ENCODE peak calls at places on chromosome 20, in ten cellular contexts. W is activated CD4-positive, alpha-beta T cell treated with anti-CD3 and anti-CD28 coated beads, Interleukin-2, amount 50 U/mL, for 4 hours; O is iPS-NIHi11; N is HFFc6; I is spleen; K is osteocyte; T is upper lobe of right lung; J is kidney epithelial cell; R is NB4; V is amniotic stem cell. C is an unnamed sample.
A peak's percentile ranks its signal among the peaks of the same experiment; 100 is the strongest.

GRCh38 chr20:51280047-51280446 is 257.1 kb upstream of the KCNG1 start:
- DNase-seq in W (no peak), O (no peak), N (no peak), I (no peak), K (no peak), T (no peak), J (no peak), R (no peak), V (no peak), C (no peak)

GRCh38 chr20:3811421-3812258 is 8.7 kb upstream of the AP5S1 start:
- DNase-seq in W (peak; percentile 91), O (peak; percentile 63), N (peak; percentile 98), I (peak; percentile 96), K (peak; percentile 100), T (peak; percentile 99), J (peak; percentile 74), R (peak; percentile 97), V (peak; percentile 90), C (no peak)

GRCh38 chr20:61763740-61764400 is 301.8 kb downstream of the TAF4 start:
- DNase-seq in W (no peak), O (no peak), N (no peak), I (peak; percentile 60), K (no peak), T (no peak), J (no peak), R (no peak), V (no peak), C (no peak)

GRCh38 chr20:57384953-57385761 is 6.0 kb upstream of the RBM38 start:
- DNase-seq in W (no peak), O (no peak), N (no peak), I (peak; percentile 77), K (no peak), T (no peak), J (no peak), R (no peak), V (no peak), C (no peak)

GRCh38 chr20:62042025-62042820 is 23.5 kb downstream of the TAF4 start:
- DNase-seq in W (no peak), O (no peak), N (no peak), I (peak; percentile 43), K (no peak), T (no peak), J (no peak), R (no peak), V (no peak), C (peak; percentile 8)

GRCh38 chr20:36153754-36154695 is 515 bp upstream of the EPB41L1 start:
- DNase-seq in W (peak; percentile 20), O (peak; percentile 93), N (peak; percentile 54), I (peak; percentile 87), K (peak; percentile 90), T (peak; percentile 95), J (no peak), R (peak; percentile 72), V (no peak), C (peak; percentile 56)

GRCh38 chr20:13288357-13288756 is 67.3 kb downstream of the ISM1 start:
- DNase-seq in W (no peak), O (no peak), N (no peak), I (no peak), K (no peak), T (no peak), J (no peak), R (no peak), V (no peak), C (no peak)

GRCh38 chr20:15012551-15012950 is 675.1 kb upstream of the FLRT3 start:
- DNase-seq in W (no peak), O (no peak), N (no peak), I (no peak), K (no peak), T (no peak), J (no peak), R (no peak), V (no peak), C (peak; percentile 44)

GRCh38 chr20:1965520-1966278 is 28.2 kb downstream of the PDYN start:
- DNase-seq in W (peak; percentile 78), O (peak; percentile 85), N (peak; percentile 39), I (peak; percentile 92), K (peak; percentile 88), T (peak; percentile 86), J (no peak), R (peak; percentile 87), V (no peak), C (peak; percentile 77)

GRCh38 chr20:22442318-22442717 is 142.1 kb downstream of the FOXA2 start:
- DNase-seq in W (no peak), O (no peak), N (no peak), I (no peak), K (no peak), T (no peak), J (no peak), R (no peak), V (no peak), C (no peak)

C was measured in NCI-H526 treated with DMSO at 0.1 percent for 48 hours.